ENCODE peak calls at places on chromosomes 11 and 22, in four cellular contexts. C is dermis blood vessel endothelial cell, E is NCI-H1105, B is AG09319. M is an unnamed sample.

GRCh38 chr22:21446827-21447690 is 20.1 kb upstream of the TMEM191C start:
- DNase-seq in C (no peak), E (no peak), B (no peak), M (no peak)

GRCh38 chr11:61189933-61190332 is 13.4 kb upstream of the PGA3 start:
- DNase-seq in E (no peak), C (no peak), B (no peak), M (no peak)

GRCh38 chr11:93652161-93652597 is 9.3 kb upstream of the CEP295 start:
- DNase-seq in B (peak), E (peak), C (peak), M (peak)

GRCh38 chr11:6855971-6856542 is 6.8 kb upstream of the OR10A2 start:
- DNase-seq in C (peak), E (no peak), B (no peak), M (no peak)

GRCh38 chr11:125689460-125689859 is 8.8 kb upstream of the ACRV1 start:
- DNase-seq in B (no peak), C (no peak), E (no peak), M (no peak)

GRCh38 chr11:120786206-120786735 is 237.6 kb upstream of the TBCEL start:
- DNase-seq in B (no peak), E (no peak), C (no peak), M (no peak)

GRCh38 chr11:70532066-70532440 is 133.7 kb downstream of the CTTN start:
- DNase-seq in E (no peak), B (no peak), C (no peak), M (no peak)

GRCh38 chr11:15472405-15472799 is 357.7 kb downstream of the INSC start:
- DNase-seq in E (peak), B (no peak), C (no peak), M (no peak)

GRCh38 chr11:45332486-45332934 is 46.4 kb upstream of the SYT13 start:
- DNase-seq in E (peak), C (peak), B (no peak), M (peak)

GRCh38 chr11:69887841-69888670 is 68.8 kb upstream of the FGF3 start:
- DNase-seq in E (no peak), B (no peak), C (no peak), M (no peak)

GRCh38 chr22:16915711-16916110 is 90.5 kb upstream of the XKR3 start:
- DNase-seq in C (no peak), B (no peak), E (no peak), M (no peak)

GRCh38 chr22:37173709-37174108 is 14.3 kb downstream of the C1QTNF6 start:
- DNase-seq in B (no peak), E (no peak), C (no peak), M (no peak)

GRCh38 chr11:76654310-76654851 is 16.2 kb downstream of the LRRC32 start:
- DNase-seq in B (peak), C (no peak), E (no peak), M (no peak)

GRCh38 chr11:86983071-86983488 is 27.9 kb upstream of the FZD4 start:
- DNase-seq in C (peak), B (no peak), E (no peak), M (peak)

GRCh38 chr11:77705195-77705876 is 67.7 kb upstream of the CLNS1A start:
- DNase-seq in E (no peak), C (peak), B (no peak), M (no peak)

GRCh38 chr11:36098046-36098445 is 154.2 kb downstream of the LDLRAD3 start:
- DNase-seq in C (no peak), B (no peak), E (no peak), M (no peak)

GRCh38 chr11:1044160-1044559 is 7.6 kb upstream of the MUC6 start:
- DNase-seq in C (no peak), E (no peak), B (no peak), M (no peak)

GRCh38 chr22:24097961-24098391 is 83.3 kb upstream of the SUSD2 start:
- DNase-seq in B (no peak), E (no peak), C (no peak), M (no peak)

GRCh38 chr11:88402192-88402715 is 64.7 kb upstream of the CTSC start:
- DNase-seq in B (peak), E (no peak), C (peak), M (no peak)

GRCh38 chr11:47918882-47919495 is 61.4 kb upstream of the PTPRJ start:
- DNase-seq in B (no peak), E (no peak), C (peak), M (no peak)

GRCh38 chr11:28728666-28729065 is 620.5 kb downstream of the METTL15 start:
- DNase-seq in C (no peak), B (no peak), E (no peak), M (no peak)

GRCh38 chr22:50041361-50042065 is 16.6 kb downstream of the TTLL8 start:
- DNase-seq in B (no peak), C (no peak), E (no peak), M (no peak)

GRCh38 chr22:19631899-19632670 is 82.2 kb upstream of the SEPTIN5 start:
- DNase-seq in C (peak), E (no peak), B (no peak), M (peak)

GRCh38 chr11:77113382-77114088 is 10.9 kb downstream of the OMP start:
- DNase-seq in C (peak), E (peak), B (no peak), M (peak)

GRCh38 chr11:71580057-71581003 is 2.3 kb downstream of the KRTAP5-11 start:
- DNase-seq in C (peak), E (peak), B (peak), M (peak)

GRCh38 chr11:4072668-4073285 is 21.8 kb upstream of the RRM1 start:
- DNase-seq in E (peak), B (peak), C (peak), M (peak)

GRCh38 chr11:7514099-7514725 is 413 bp downstream of the PPFIBP2 start:
- DNase-seq in C (peak), B (no peak), E (no peak), M (no peak)

GRCh38 chr11:11635456-11635855 is 13.7 kb upstream of the GALNT18 start:
- DNase-seq in C (no peak), B (no peak), E (no peak), M (no peak)

GRCh38 chr11:12377106-12377823 is at the start of gene PARVA:
- DNase-seq in E (peak), C (peak), B (no peak), M (peak)

GRCh38 chr11:82174610-82175009 is 559.1 kb downstream of the FAM181B start:
- DNase-seq in C (no peak), E (no peak), B (no peak), M (no peak)

GRCh38 chr11:72787262-72788104 is 6.4 kb downstream of the STARD10 start:
- DNase-seq in B (no peak), C (no peak), E (no peak), M (no peak)

GRCh38 chr11:89491141-89491690 is at the start of gene NOX4:
- DNase-seq in C (peak), B (no peak), E (peak), M (peak)

GRCh38 chr11:78806214-78807004 is 231.7 kb upstream of the NARS2 start:
- DNase-seq in C (no peak), B (no peak), E (no peak), M (no peak)